ENCODE peak calls at places on chromosomes 12 and 14, in ten cellular contexts. One of them, this sample, is unnamed.

GRCh38 chr12:79973774-79974173 is 38.9 kb upstream of the PPP1R12A start:
- DNase-seq in sigmoid colon: no peak
- DNase-seq in K562: no peak
- DNase-seq in GM23338: no peak
- DNase-seq in transverse colon: no peak
- DNase-seq in suprapubic skin: no peak
- DNase-seq in stomach: no peak
- DNase-seq in breast epithelium: no peak
- DNase-seq in SK-N-MC: no peak
- DNase-seq in endothelial cell of umbilical vein: no peak
- DNase-seq in this sample: no peak

GRCh38 chr12:75479963-75480461 is 543 bp upstream of the GLIPR1 start:
- DNase-seq in sigmoid colon: no peak
- DNase-seq in K562: no peak
- DNase-seq in GM23338: no peak
- DNase-seq in transverse colon: no peak
- DNase-seq in suprapubic skin: no peak
- DNase-seq in stomach: no peak
- DNase-seq in breast epithelium: no peak
- DNase-seq in SK-N-MC: no peak
- DNase-seq in endothelial cell of umbilical vein: peak; percentile 57
- DNase-seq in this sample: no peak

GRCh38 chr14:88607829-88608228 is 45.0 kb downstream of the ZC3H14 start:
- DNase-seq in sigmoid colon: no peak
- DNase-seq in K562: no peak
- DNase-seq in GM23338: peak; percentile 14
- DNase-seq in transverse colon: no peak
- DNase-seq in suprapubic skin: no peak
- DNase-seq in stomach: no peak
- DNase-seq in breast epithelium: no peak
- DNase-seq in SK-N-MC: no peak
- DNase-seq in endothelial cell of umbilical vein: no peak
- DNase-seq in this sample: no peak

GRCh38 chr14:36845346-36846042 is 183.8 kb downstream of the PAX9 start:
- DNase-seq in sigmoid colon: no peak
- DNase-seq in K562: no peak
- DNase-seq in GM23338: no peak
- DNase-seq in transverse colon: no peak
- DNase-seq in suprapubic skin: no peak
- DNase-seq in stomach: no peak
- DNase-seq in breast epithelium: no peak
- DNase-seq in SK-N-MC: no peak
- DNase-seq in endothelial cell of umbilical vein: no peak
- DNase-seq in this sample: no peak

GRCh38 chr14:81767266-81767987 is 233.8 kb upstream of the SEL1L start:
- DNase-seq in sigmoid colon: no peak
- DNase-seq in K562: no peak
- DNase-seq in GM23338: no peak
- DNase-seq in transverse colon: no peak
- DNase-seq in suprapubic skin: no peak
- DNase-seq in stomach: no peak
- DNase-seq in breast epithelium: no peak
- DNase-seq in SK-N-MC: no peak
- DNase-seq in endothelial cell of umbilical vein: no peak
- DNase-seq in this sample: no peak

GRCh38 chr12:120468846-120469449 is 600 bp downstream of the SRSF9 start:
- DNase-seq in sigmoid colon: peak; percentile 66
- DNase-seq in K562: peak; percentile 64
- DNase-seq in GM23338: no peak
- DNase-seq in transverse colon: peak; percentile 36
- DNase-seq in suprapubic skin: peak; percentile 68
- DNase-seq in stomach: peak; percentile 33
- DNase-seq in breast epithelium: no peak
- DNase-seq in SK-N-MC: no peak
- DNase-seq in endothelial cell of umbilical vein: peak; percentile 47
- DNase-seq in this sample: no peak

GRCh38 chr14:76917158-76917596 is 91.0 kb downstream of the LRRC74A start:
- DNase-seq in sigmoid colon: peak; percentile 76
- DNase-seq in K562: peak; percentile 62
- DNase-seq in GM23338: peak; percentile 96
- DNase-seq in transverse colon: peak; percentile 70
- DNase-seq in suprapubic skin: no peak
- DNase-seq in stomach: peak; percentile 65
- DNase-seq in breast epithelium: no peak
- DNase-seq in SK-N-MC: no peak
- DNase-seq in endothelial cell of umbilical vein: peak; percentile 75
- DNase-seq in this sample: no peak

GRCh38 chr12:115882941-115883340 is 394.6 kb downstream of the MED13L start:
- DNase-seq in sigmoid colon: no peak
- DNase-seq in K562: no peak
- DNase-seq in GM23338: no peak
- DNase-seq in transverse colon: no peak
- DNase-seq in suprapubic skin: no peak
- DNase-seq in stomach: no peak
- DNase-seq in breast epithelium: no peak
- DNase-seq in SK-N-MC: no peak
- DNase-seq in endothelial cell of umbilical vein: no peak
- DNase-seq in this sample: no peak

GRCh38 chr12:53234236-53234635 is 2.2 kb upstream of the RARG start:
- DNase-seq in sigmoid colon: no peak
- DNase-seq in K562: no peak
- DNase-seq in GM23338: peak; percentile 88
- DNase-seq in transverse colon: peak; percentile 43
- DNase-seq in suprapubic skin: no peak
- DNase-seq in stomach: no peak
- DNase-seq in breast epithelium: no peak
- DNase-seq in SK-N-MC: no peak
- DNase-seq in endothelial cell of umbilical vein: no peak
- DNase-seq in this sample: no peak

GRCh38 chr12:53236443-53237111 is 4.6 kb upstream of the RARG start:
- DNase-seq in sigmoid colon: no peak
- DNase-seq in K562: no peak
- DNase-seq in GM23338: no peak
- DNase-seq in transverse colon: no peak
- DNase-seq in suprapubic skin: no peak
- DNase-seq in stomach: no peak
- DNase-seq in breast epithelium: no peak
- DNase-seq in SK-N-MC: no peak
- DNase-seq in endothelial cell of umbilical vein: no peak
- DNase-seq in this sample: no peak

GRCh38 chr12:53233671-53234091 is 1.7 kb upstream of the RARG start:
- DNase-seq in sigmoid colon: no peak
- DNase-seq in K562: no peak
- DNase-seq in GM23338: peak; percentile 60
- DNase-seq in transverse colon: no peak
- DNase-seq in suprapubic skin: no peak
- DNase-seq in stomach: no peak
- DNase-seq in breast epithelium: no peak
- DNase-seq in SK-N-MC: no peak
- DNase-seq in endothelial cell of umbilical vein: no peak
- DNase-seq in this sample: no peak

GRCh38 chr12:53235742-53236442 is 3.9 kb upstream of the RARG start:
- DNase-seq in sigmoid colon: no peak
- DNase-seq in K562: no peak
- DNase-seq in GM23338: peak; percentile 34
- DNase-seq in transverse colon: no peak
- DNase-seq in suprapubic skin: no peak
- DNase-seq in stomach: no peak
- DNase-seq in breast epithelium: no peak
- DNase-seq in SK-N-MC: no peak
- DNase-seq in endothelial cell of umbilical vein: no peak
- DNase-seq in this sample: no peak

GRCh38 chr12:53235164-53235563 is 3.2 kb upstream of the RARG start:
- DNase-seq in sigmoid colon: no peak
- DNase-seq in K562: no peak
- DNase-seq in GM23338: no peak
- DNase-seq in transverse colon: no peak
- DNase-seq in suprapubic skin: no peak
- DNase-seq in stomach: no peak
- DNase-seq in breast epithelium: no peak
- DNase-seq in SK-N-MC: no peak
- DNase-seq in endothelial cell of umbilical vein: no peak
- DNase-seq in this sample: peak; percentile 75
- H3K27ac ChIP-seq in sigmoid colon: peak overlapping the region; percentile 90
- H3K27ac ChIP-seq in K562: no peak overlapping the region
- H3K27ac ChIP-seq in GM23338: no peak overlapping the region
- H3K27ac ChIP-seq in transverse colon: no peak overlapping the region
- H3K27ac ChIP-seq in suprapubic skin: peak overlapping the region; percentile 99
- H3K27ac ChIP-seq in stomach: no peak overlapping the region
- H3K27ac ChIP-seq in breast epithelium: peak overlapping the region; percentile 94
- H3K27ac ChIP-seq in SK-N-MC: no peak overlapping the region
- H3K27ac ChIP-seq in endothelial cell of umbilical vein: no peak overlapping the region
- H3K27ac ChIP-seq in this sample: peak overlapping the region; percentile 95

GRCh38 chr12:123122649-123123048 is 28.2 kb downstream of the PITPNM2 start:
- DNase-seq in sigmoid colon: no peak
- DNase-seq in K562: no peak
- DNase-seq in GM23338: no peak
- DNase-seq in transverse colon: no peak
- DNase-seq in suprapubic skin: no peak
- DNase-seq in stomach: no peak
- DNase-seq in breast epithelium: no peak
- DNase-seq in SK-N-MC: no peak
- DNase-seq in endothelial cell of umbilical vein: no peak
- DNase-seq in this sample: no peak

GRCh38 chr12:123120452-123121166 is 30.3 kb downstream of the PITPNM2 start:
- DNase-seq in sigmoid colon: no peak
- DNase-seq in K562: no peak
- DNase-seq in GM23338: no peak
- DNase-seq in transverse colon: no peak
- DNase-seq in suprapubic skin: no peak
- DNase-seq in stomach: no peak
- DNase-seq in breast epithelium: no peak
- DNase-seq in SK-N-MC: no peak
- DNase-seq in endothelial cell of umbilical vein: no peak
- DNase-seq in this sample: no peak

GRCh38 chr12:123118397-123118945 is 32.4 kb downstream of the PITPNM2 start:
- DNase-seq in sigmoid colon: peak; percentile 80
- DNase-seq in K562: no peak
- DNase-seq in GM23338: no peak
- DNase-seq in transverse colon: peak; percentile 45
- DNase-seq in suprapubic skin: no peak
- DNase-seq in stomach: no peak
- DNase-seq in breast epithelium: no peak
- DNase-seq in SK-N-MC: no peak
- DNase-seq in endothelial cell of umbilical vein: no peak
- DNase-seq in this sample: no peak

GRCh38 chr12:123121670-123122069 is 29.2 kb downstream of the PITPNM2 start:
- DNase-seq in sigmoid colon: no peak
- DNase-seq in K562: no peak
- DNase-seq in GM23338: no peak
- DNase-seq in transverse colon: no peak
- DNase-seq in suprapubic skin: no peak
- DNase-seq in stomach: no peak
- DNase-seq in breast epithelium: no peak
- DNase-seq in SK-N-MC: no peak
- DNase-seq in endothelial cell of umbilical vein: no peak
- DNase-seq in this sample: no peak

GRCh38 chr12:123119808-123120207 is 31.1 kb downstream of the PITPNM2 start:
- DNase-seq in sigmoid colon: no peak
- DNase-seq in K562: no peak
- DNase-seq in GM23338: no peak
- DNase-seq in transverse colon: no peak
- DNase-seq in suprapubic skin: no peak
- DNase-seq in stomach: no peak
- DNase-seq in breast epithelium: no peak
- DNase-seq in SK-N-MC: no peak
- DNase-seq in endothelial cell of umbilical vein: no peak
- DNase-seq in this sample: no peak
- TF ChIP-seq POLR2AphosphoS5 in sigmoid colon: no peak
- TF ChIP-seq POLR2AphosphoS5 in K562: no peak
- TF ChIP-seq POLR2AphosphoS5 in GM23338: no peak
- TF ChIP-seq POLR2AphosphoS5 in transverse colon: no peak
- TF ChIP-seq POLR2AphosphoS5 in suprapubic skin: no peak
- TF ChIP-seq POLR2AphosphoS5 in stomach: no peak
- TF ChIP-seq POLR2AphosphoS5 in breast epithelium: no peak
- TF ChIP-seq POLR2AphosphoS5 in SK-N-MC: no peak
- TF ChIP-seq POLR2AphosphoS5 in endothelial cell of umbilical vein: no peak
- TF ChIP-seq POLR2AphosphoS5 in this sample: no peak

GRCh38 chr12:106975098-106975497 is 11.8 kb downstream of the MTERF2 start:
- DNase-seq in sigmoid colon: no peak
- DNase-seq in K562: peak; percentile 78
- DNase-seq in GM23338: no peak
- DNase-seq in transverse colon: no peak
- DNase-seq in suprapubic skin: no peak
- DNase-seq in stomach: no peak
- DNase-seq in breast epithelium: no peak
- DNase-seq in SK-N-MC: no peak
- DNase-seq in endothelial cell of umbilical vein: no peak
- DNase-seq in this sample: no peak

GRCh38 chr12:106974525-106974924 is 12.4 kb downstream of the MTERF2 start:
- DNase-seq in sigmoid colon: no peak
- DNase-seq in K562: peak; percentile 58
- DNase-seq in GM23338: no peak
- DNase-seq in transverse colon: no peak
- DNase-seq in suprapubic skin: no peak
- DNase-seq in stomach: no peak
- DNase-seq in breast epithelium: no peak
- DNase-seq in SK-N-MC: no peak
- DNase-seq in endothelial cell of umbilical vein: no peak
- DNase-seq in this sample: no peak

GRCh38 chr12:106978035-106978800 is 8.7 kb downstream of the MTERF2 start:
- DNase-seq in sigmoid colon: peak; percentile 83
- DNase-seq in K562: peak; percentile 83
- DNase-seq in GM23338: no peak
- DNase-seq in transverse colon: peak; percentile 78
- DNase-seq in suprapubic skin: no peak
- DNase-seq in stomach: peak; percentile 69
- DNase-seq in breast epithelium: no peak
- DNase-seq in SK-N-MC: no peak
- DNase-seq in endothelial cell of umbilical vein: no peak
- DNase-seq in this sample: no peak

GRCh38 chr12:106976668-106977067 is 10.3 kb downstream of the MTERF2 start:
- DNase-seq in sigmoid colon: no peak
- DNase-seq in K562: no peak
- DNase-seq in GM23338: no peak
- DNase-seq in transverse colon: no peak
- DNase-seq in suprapubic skin: no peak
- DNase-seq in stomach: no peak
- DNase-seq in breast epithelium: no peak
- DNase-seq in SK-N-MC: no peak
- DNase-seq in endothelial cell of umbilical vein: no peak
- DNase-seq in this sample: no peak

DNA sequence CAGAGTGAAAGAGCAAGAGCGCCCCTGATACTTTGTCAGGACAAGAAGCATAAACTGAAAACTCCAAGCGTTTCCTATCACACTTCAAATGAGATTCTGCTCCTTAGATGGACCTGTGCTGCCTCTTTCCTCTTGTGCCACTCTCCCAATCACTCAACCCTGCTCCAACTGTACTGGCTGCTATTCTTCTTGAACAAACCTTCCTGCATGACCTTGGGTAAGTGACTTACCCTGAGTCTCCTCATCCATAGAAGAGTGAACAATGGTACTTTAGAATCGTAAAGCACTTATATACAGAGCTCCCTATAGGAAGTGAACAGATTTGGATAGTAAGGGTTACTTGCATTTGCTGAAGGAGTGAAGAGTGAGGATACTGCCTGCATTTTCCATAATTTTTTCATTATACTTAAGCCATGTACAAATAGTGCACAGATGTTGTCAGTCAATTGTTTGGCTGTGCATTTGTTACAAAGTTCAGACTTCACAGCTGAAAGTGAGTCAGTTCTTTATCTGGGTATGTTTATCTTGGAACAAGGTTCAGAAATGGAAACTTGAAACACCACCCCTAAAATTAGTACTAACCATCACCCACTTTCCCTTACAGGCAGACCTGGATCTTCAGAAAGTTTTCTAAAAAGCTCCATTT is 10.8 kb downstream of the MTERF2 start:
- DNase-seq in sigmoid colon: no peak
- DNase-seq in K562: peak; percentile 45
- DNase-seq in GM23338: no peak
- DNase-seq in transverse colon: no peak
- DNase-seq in suprapubic skin: no peak
- DNase-seq in stomach: no peak
- DNase-seq in breast epithelium: no peak
- DNase-seq in SK-N-MC: no peak
- DNase-seq in endothelial cell of umbilical vein: peak; percentile 82
- DNase-seq in this sample: no peak
- H3K27ac ChIP-seq in sigmoid colon: peak overlapping the region; percentile 70
- H3K27ac ChIP-seq in K562: peak overlapping the region; percentile 65
- H3K27ac ChIP-seq in GM23338: no peak overlapping the region
- H3K27ac ChIP-seq in transverse colon: peak overlapping the region; percentile 45
- H3K27ac ChIP-seq in suprapubic skin: no peak overlapping the region
- H3K27ac ChIP-seq in stomach: peak overlapping the region; percentile 75
- H3K27ac ChIP-seq in breast epithelium: peak overlapping the region; percentile 27
- H3K27ac ChIP-seq in SK-N-MC: no peak overlapping the region
- H3K27ac ChIP-seq in endothelial cell of umbilical vein: peak overlapping the region; percentile 4
- H3K27ac ChIP-seq in this sample: no peak overlapping the region

GRCh38 chr12:34335819-34336262 is 313.5 kb downstream of the ALG10 start:
- DNase-seq in sigmoid colon: no peak
- DNase-seq in K562: peak; percentile 80
- DNase-seq in GM23338: no peak
- DNase-seq in transverse colon: no peak
- DNase-seq in suprapubic skin: no peak
- DNase-seq in stomach: no peak
- DNase-seq in breast epithelium: no peak
- DNase-seq in SK-N-MC: no peak
- DNase-seq in endothelial cell of umbilical vein: no peak
- DNase-seq in this sample: no peak
- TF ChIP-seq POLR2AphosphoS5 in sigmoid colon: no peak
- TF ChIP-seq POLR2AphosphoS5 in K562: no peak
- TF ChIP-seq POLR2AphosphoS5 in GM23338: no peak
- TF ChIP-seq POLR2AphosphoS5 in transverse colon: no peak
- TF ChIP-seq POLR2AphosphoS5 in suprapubic skin: no peak
- TF ChIP-seq POLR2AphosphoS5 in stomach: no peak
- TF ChIP-seq POLR2AphosphoS5 in breast epithelium: no peak
- TF ChIP-seq POLR2AphosphoS5 in SK-N-MC: no peak
- TF ChIP-seq POLR2AphosphoS5 in endothelial cell of umbilical vein: no peak
- TF ChIP-seq POLR2AphosphoS5 in this sample: no peak

This sample was measured in vagina.